ENCODE peak calls at places on chromosomes 1 and 21, in nine cellular contexts. One of them, this sample, is unnamed.

GRCh38 chr21:35366348-35367085 is 317.4 kb upstream of the RUNX1 start:
- DNase-seq in stimulated activated CD4-positive, alpha-beta T cell treated with anti-CD3 and anti-CD28 coated beads, Interleukin-15, amount 100 ng/mL, for 48 hours: no peak
- DNase-seq in GM23248: peak
- DNase-seq in stimulated activated CD8-positive, alpha-beta memory T cell treated with anti-CD3 and anti-CD28 coated beads, Interleukin-15, amount 100 ng/mL, for 24 hours: no peak
- DNase-seq in central memory CD4-positive, alpha-beta T cell: no peak
- DNase-seq in NCI-H748 treated with DMSO at 0.1 percent for 48 hours: no peak
- DNase-seq in esophagus squamous epithelium: no peak
- DNase-seq in NCI-H146: peak
- DNase-seq in HS-5: peak
- DNase-seq in this sample: peak

GRCh38 chr1:21520899-21521716 is 11.9 kb downstream of the ALPL start:
- DNase-seq in GM23248: peak
- DNase-seq in NCI-H748 treated with DMSO at 0.1 percent for 48 hours: no peak
- DNase-seq in esophagus squamous epithelium: no peak
- DNase-seq in central memory CD4-positive, alpha-beta T cell: no peak
- DNase-seq in stimulated activated CD8-positive, alpha-beta memory T cell treated with anti-CD3 and anti-CD28 coated beads, Interleukin-15, amount 100 ng/mL, for 24 hours: no peak
- DNase-seq in HS-5: no peak
- DNase-seq in NCI-H146: no peak
- DNase-seq in stimulated activated CD4-positive, alpha-beta T cell treated with anti-CD3 and anti-CD28 coated beads, Interleukin-15, amount 100 ng/mL, for 48 hours: no peak
- DNase-seq in this sample: no peak

GRCh38 chr1:169576241-169576933 is 9.9 kb downstream of the F5 start:
- DNase-seq in central memory CD4-positive, alpha-beta T cell: no peak
- DNase-seq in NCI-H748 treated with DMSO at 0.1 percent for 48 hours: no peak
- DNase-seq in stimulated activated CD8-positive, alpha-beta memory T cell treated with anti-CD3 and anti-CD28 coated beads, Interleukin-15, amount 100 ng/mL, for 24 hours: no peak
- DNase-seq in stimulated activated CD4-positive, alpha-beta T cell treated with anti-CD3 and anti-CD28 coated beads, Interleukin-15, amount 100 ng/mL, for 48 hours: no peak
- DNase-seq in NCI-H146: no peak
- DNase-seq in esophagus squamous epithelium: no peak
- DNase-seq in GM23248: no peak
- DNase-seq in HS-5: no peak
- DNase-seq in this sample: no peak

GRCh38 chr1:36711480-36711879 is 228.8 kb upstream of the CSF3R start:
- DNase-seq in NCI-H748 treated with DMSO at 0.1 percent for 48 hours: no peak
- DNase-seq in NCI-H146: no peak
- DNase-seq in central memory CD4-positive, alpha-beta T cell: no peak
- DNase-seq in GM23248: no peak
- DNase-seq in stimulated activated CD4-positive, alpha-beta T cell treated with anti-CD3 and anti-CD28 coated beads, Interleukin-15, amount 100 ng/mL, for 48 hours: no peak
- DNase-seq in stimulated activated CD8-positive, alpha-beta memory T cell treated with anti-CD3 and anti-CD28 coated beads, Interleukin-15, amount 100 ng/mL, for 24 hours: no peak
- DNase-seq in HS-5: no peak
- DNase-seq in esophagus squamous epithelium: no peak
- DNase-seq in this sample: peak

GRCh38 chr1:213884942-213885341 is 102.8 kb upstream of the PROX1 start:
- DNase-seq in esophagus squamous epithelium: no peak
- DNase-seq in stimulated activated CD8-positive, alpha-beta memory T cell treated with anti-CD3 and anti-CD28 coated beads, Interleukin-15, amount 100 ng/mL, for 24 hours: no peak
- DNase-seq in central memory CD4-positive, alpha-beta T cell: no peak
- DNase-seq in NCI-H146: no peak
- DNase-seq in GM23248: no peak
- DNase-seq in HS-5: no peak
- DNase-seq in stimulated activated CD4-positive, alpha-beta T cell treated with anti-CD3 and anti-CD28 coated beads, Interleukin-15, amount 100 ng/mL, for 48 hours: no peak
- DNase-seq in NCI-H748 treated with DMSO at 0.1 percent for 48 hours: no peak
- DNase-seq in this sample: no peak

GRCh38 chr1:203569490-203570318 is 56.9 kb upstream of the ATP2B4 start:
- DNase-seq in HS-5: no peak
- DNase-seq in NCI-H748 treated with DMSO at 0.1 percent for 48 hours: no peak
- DNase-seq in NCI-H146: no peak
- DNase-seq in GM23248: no peak
- DNase-seq in esophagus squamous epithelium: no peak
- DNase-seq in central memory CD4-positive, alpha-beta T cell: no peak
- DNase-seq in stimulated activated CD4-positive, alpha-beta T cell treated with anti-CD3 and anti-CD28 coated beads, Interleukin-15, amount 100 ng/mL, for 48 hours: no peak
- DNase-seq in stimulated activated CD8-positive, alpha-beta memory T cell treated with anti-CD3 and anti-CD28 coated beads, Interleukin-15, amount 100 ng/mL, for 24 hours: no peak
- DNase-seq in this sample: no peak

GRCh38 chr1:14254184-14254583 is 344.3 kb upstream of the KAZN start:
- DNase-seq in HS-5: no peak
- DNase-seq in NCI-H146: peak
- DNase-seq in esophagus squamous epithelium: no peak
- DNase-seq in stimulated activated CD8-positive, alpha-beta memory T cell treated with anti-CD3 and anti-CD28 coated beads, Interleukin-15, amount 100 ng/mL, for 24 hours: no peak
- DNase-seq in NCI-H748 treated with DMSO at 0.1 percent for 48 hours: no peak
- DNase-seq in GM23248: no peak
- DNase-seq in stimulated activated CD4-positive, alpha-beta T cell treated with anti-CD3 and anti-CD28 coated beads, Interleukin-15, amount 100 ng/mL, for 48 hours: no peak
- DNase-seq in central memory CD4-positive, alpha-beta T cell: no peak
- DNase-seq in this sample: no peak

GRCh38 chr1:17009706-17010105 is 2.0 kb downstream of the ATP13A2 start:
- DNase-seq in NCI-H146: no peak
- DNase-seq in stimulated activated CD8-positive, alpha-beta memory T cell treated with anti-CD3 and anti-CD28 coated beads, Interleukin-15, amount 100 ng/mL, for 24 hours: no peak
- DNase-seq in stimulated activated CD4-positive, alpha-beta T cell treated with anti-CD3 and anti-CD28 coated beads, Interleukin-15, amount 100 ng/mL, for 48 hours: no peak
- DNase-seq in NCI-H748 treated with DMSO at 0.1 percent for 48 hours: no peak
- DNase-seq in central memory CD4-positive, alpha-beta T cell: no peak
- DNase-seq in GM23248: no peak
- DNase-seq in HS-5: no peak
- DNase-seq in esophagus squamous epithelium: no peak
- DNase-seq in this sample: no peak

GRCh38 chr21:34649400-34649799 is 19.4 kb upstream of the CLIC6 start:
- DNase-seq in HS-5: no peak
- DNase-seq in stimulated activated CD8-positive, alpha-beta memory T cell treated with anti-CD3 and anti-CD28 coated beads, Interleukin-15, amount 100 ng/mL, for 24 hours: no peak
- DNase-seq in central memory CD4-positive, alpha-beta T cell: no peak
- DNase-seq in esophagus squamous epithelium: no peak
- DNase-seq in NCI-H146: no peak
- DNase-seq in GM23248: no peak
- DNase-seq in stimulated activated CD4-positive, alpha-beta T cell treated with anti-CD3 and anti-CD28 coated beads, Interleukin-15, amount 100 ng/mL, for 48 hours: no peak
- DNase-seq in NCI-H748 treated with DMSO at 0.1 percent for 48 hours: no peak
- DNase-seq in this sample: no peak

GRCh38 chr21:37455504-37455911 is 88.9 kb downstream of the DYRK1A start:
- DNase-seq in stimulated activated CD8-positive, alpha-beta memory T cell treated with anti-CD3 and anti-CD28 coated beads, Interleukin-15, amount 100 ng/mL, for 24 hours: no peak
- DNase-seq in stimulated activated CD4-positive, alpha-beta T cell treated with anti-CD3 and anti-CD28 coated beads, Interleukin-15, amount 100 ng/mL, for 48 hours: no peak
- DNase-seq in NCI-H146: no peak
- DNase-seq in GM23248: peak
- DNase-seq in central memory CD4-positive, alpha-beta T cell: no peak
- DNase-seq in HS-5: no peak
- DNase-seq in esophagus squamous epithelium: no peak
- DNase-seq in NCI-H748 treated with DMSO at 0.1 percent for 48 hours: no peak
- DNase-seq in this sample: no peak

GRCh38 chr21:18049461-18049860 is 195.2 kb upstream of the CHODL start:
- DNase-seq in NCI-H146: no peak
- DNase-seq in HS-5: no peak
- DNase-seq in GM23248: no peak
- DNase-seq in stimulated activated CD8-positive, alpha-beta memory T cell treated with anti-CD3 and anti-CD28 coated beads, Interleukin-15, amount 100 ng/mL, for 24 hours: no peak
- DNase-seq in stimulated activated CD4-positive, alpha-beta T cell treated with anti-CD3 and anti-CD28 coated beads, Interleukin-15, amount 100 ng/mL, for 48 hours: no peak
- DNase-seq in NCI-H748 treated with DMSO at 0.1 percent for 48 hours: no peak
- DNase-seq in esophagus squamous epithelium: no peak
- DNase-seq in central memory CD4-positive, alpha-beta T cell: no peak
- DNase-seq in this sample: no peak